ENCODE peak calls at places on chromosomes 16 and 17, in six cellular contexts. D is mesothelial cell of epicardium, A is tibial artery, R is fibroblast of the aortic adventitia, Y is progenitor cell of endocrine pancreas, I is neural crest cell. O is an unnamed sample.

GRCh38 chr17:55705847-55706246 is 16.8 kb downstream of the TMEM100 start:
- DNase-seq in D (no peak), A (no peak), R (no peak), Y (no peak), I (no peak), O (peak)

GRCh38 chr16:11312718-11313492 is 31.8 kb upstream of the PRM1 start:
- DNase-seq in D (peak), A (no peak), R (peak), Y (no peak), I (no peak), O (peak)

GRCh38 chr16:22814330-22815105 is 556 bp downstream of the HS3ST2 start:
- DNase-seq in D (no peak), A (peak), R (no peak), Y (no peak), I (no peak), O (peak)

GRCh38 chr16:2795714-2796143 is 2.5 kb upstream of the PRSS41 start:
- DNase-seq in D (no peak), A (no peak), R (peak), Y (no peak), I (no peak), O (no peak)

GRCh38 chr16:1424028-1424427 is 3.5 kb upstream of the UQCC4 start:
- DNase-seq in D (no peak), A (no peak), R (no peak), Y (no peak), I (no peak), O (no peak)

GRCh38 chr16:50638816-50639670 is 42.1 kb downstream of the SNX20 start:
- DNase-seq in D (no peak), A (no peak), R (no peak), Y (no peak), I (no peak), O (no peak)

GRCh38 chr16:22660441-22661160 is 149.9 kb downstream of the NPIPB5 start:
- DNase-seq in D (no peak), A (no peak), R (no peak), Y (no peak), I (no peak), O (no peak)

GRCh38 chr16:2767891-2768290 is 9.2 kb downstream of the ELOB start:
- DNase-seq in D (no peak), A (no peak), R (no peak), Y (no peak), I (no peak), O (peak)

GRCh38 chr16:55033225-55034156 is 102.8 kb downstream of the IRX5 start:
- DNase-seq in D (no peak), A (peak), R (no peak), Y (no peak), I (no peak), O (no peak)

GRCh38 chr17:44200478-44201155 is 933 bp upstream of the ATXN7L3 start:
- DNase-seq in D (no peak), A (no peak), R (no peak), Y (no peak), I (no peak), O (no peak)

GRCh38 chr16:91484-91883 is 13.5 kb downstream of the MPG start:
- DNase-seq in D (no peak), A (peak), R (peak), Y (no peak), I (no peak), O (no peak)

GRCh38 chr16:68997564-68997963 is 107.9 kb upstream of the HAS3 start:
- DNase-seq in D (no peak), A (no peak), R (no peak), Y (no peak), I (no peak), O (no peak)

GRCh38 chr17:39813631-39814030 is 50.5 kb downstream of the IKZF3 start:
- DNase-seq in D (no peak), A (no peak), R (no peak), Y (no peak), I (no peak), O (no peak)

GRCh38 chr17:43530303-43531081 is 15.6 kb downstream of the ETV4 start:
- DNase-seq in D (peak), A (no peak), R (peak), Y (peak), I (peak), O (peak)

GRCh38 chr16:89918453-89919347 is at the start of gene MC1R:
- DNase-seq in D (peak), A (no peak), R (peak), Y (peak), I (peak), O (no peak)

GRCh38 chr17:56710986-56711385 is 117.5 kb downstream of the NOG start:
- DNase-seq in D (no peak), A (no peak), R (no peak), Y (no peak), I (no peak), O (no peak)

GRCh38 chr17:1182831-1183578 is 3.2 kb upstream of the ABR start:
- DNase-seq in D (no peak), A (no peak), R (no peak), Y (no peak), I (no peak), O (no peak)

GRCh38 chr16:69535123-69536050 is 30.4 kb upstream of the NFAT5 start:
- DNase-seq in D (no peak), A (no peak), R (peak), Y (no peak), I (no peak), O (peak)

GRCh38 chr16:3578610-3579551 is 1.7 kb upstream of the NLRC3 start:
- DNase-seq in D (no peak), A (no peak), R (no peak), Y (no peak), I (no peak), O (no peak)

GRCh38 chr16:3554351-3554928 is 22.8 kb downstream of the NLRC3 start:
- DNase-seq in D (no peak), A (no peak), R (no peak), Y (no peak), I (no peak), O (no peak)

GRCh38 chr17:39674702-39675389 is 6.6 kb downstream of the PNMT start:
- DNase-seq in D (no peak), A (peak), R (peak), Y (no peak), I (no peak), O (peak)

GRCh38 chr16:17417740-17418139 is 53.0 kb downstream of the XYLT1 start:
- DNase-seq in D (no peak), A (no peak), R (no peak), Y (no peak), I (no peak), O (no peak)

GRCh38 chr16:67210069-67210937 is 11.4 kb downstream of the ELMO3 start:
- DNase-seq in D (no peak), A (no peak), R (no peak), Y (no peak), I (no peak), O (no peak)

GRCh38 chr17:57722704-57723043 is 22.4 kb downstream of the CCDC182 start:
- DNase-seq in D (no peak), A (no peak), R (no peak), Y (no peak), I (no peak), O (no peak)

GRCh38 chr16:55249936-55250335 is 74.1 kb upstream of the IRX6 start:
- DNase-seq in D (no peak), A (no peak), R (no peak), Y (no peak), I (no peak), O (no peak)

GRCh38 chr16:66695935-66696668 is 441 bp downstream of the CMTM4 start:
- DNase-seq in D (peak), A (peak), R (no peak), Y (peak), I (peak), O (peak)

GRCh38 chr16:56994311-56994710 is 5.0 kb downstream of the NLRC5 start:
- DNase-seq in D (no peak), A (no peak), R (no peak), Y (no peak), I (no peak), O (no peak)

GRCh38 chr16:86283944-86284343 is 226.4 kb upstream of the FOXF1 start:
- DNase-seq in D (no peak), A (no peak), R (no peak), Y (no peak), I (no peak), O (no peak)

GRCh38 chr17:67902531-67903231 is 77.4 kb downstream of the BPTF start:
- DNase-seq in D (no peak), A (no peak), R (no peak), Y (no peak), I (peak), O (no peak)

GRCh38 chr17:1651559-1651844 is 1.8 kb upstream of the RILP start:
- DNase-seq in D (no peak), A (no peak), R (no peak), Y (no peak), I (no peak), O (no peak)

GRCh38 chr16:8890549-8890921 is 8.4 kb downstream of the LITAFD start:
- DNase-seq in D (no peak), A (no peak), R (no peak), Y (no peak), I (no peak), O (no peak)

GRCh38 chr17:31444026-31444425 is 52.6 kb downstream of the RAB11FIP4 start:
- DNase-seq in D (no peak), A (no peak), R (peak), Y (no peak), I (no peak), O (peak)

GRCh38 chr17:69757794-69758430 is 317.1 kb upstream of the KCNJ16 start:
- DNase-seq in D (no peak), A (no peak), R (peak), Y (no peak), I (no peak), O (peak)

GRCh38 chr17:67241719-67242341 is 3.2 kb downstream of the HELZ start:
- DNase-seq in D (no peak), A (no peak), R (no peak), Y (no peak), I (no peak), O (no peak)

GRCh38 chr16:79261461-79261860 is 339.1 kb downstream of the MAF start:
- DNase-seq in D (no peak), A (no peak), R (no peak), Y (peak), I (peak), O (no peak)

GRCh38 chr17:74245145-74245817 is 28.8 kb upstream of the DNAI2 start:
- DNase-seq in D (no peak), A (no peak), R (no peak), Y (no peak), I (peak), O (no peak)

DNA sequence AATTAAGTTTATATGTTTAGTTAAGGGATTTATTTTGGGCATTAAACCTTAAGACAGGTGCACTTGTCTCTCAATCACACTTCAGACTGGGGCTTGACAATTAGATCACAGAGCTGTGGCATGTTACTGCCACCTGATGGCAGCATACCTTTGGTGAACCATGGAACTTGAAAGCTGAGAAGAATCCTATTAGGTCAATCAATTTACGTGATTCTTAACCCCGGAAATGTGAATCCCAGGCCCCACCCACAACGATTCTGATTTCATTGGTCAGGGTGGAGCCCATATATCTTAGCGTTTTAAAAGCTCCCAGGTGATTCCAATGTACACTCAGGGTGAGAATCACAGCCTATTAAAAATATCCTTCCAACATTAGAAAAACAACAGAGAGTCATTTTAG is 91.0 kb downstream of the GSG1L start:
- DNase-seq in D (no peak), A (no peak), R (peak), Y (no peak), I (no peak), O (peak)
- TF ChIP-seq CTCF in D (no peak), A (peak), R (peak), Y (peak), I (peak), O (peak)

DNA sequence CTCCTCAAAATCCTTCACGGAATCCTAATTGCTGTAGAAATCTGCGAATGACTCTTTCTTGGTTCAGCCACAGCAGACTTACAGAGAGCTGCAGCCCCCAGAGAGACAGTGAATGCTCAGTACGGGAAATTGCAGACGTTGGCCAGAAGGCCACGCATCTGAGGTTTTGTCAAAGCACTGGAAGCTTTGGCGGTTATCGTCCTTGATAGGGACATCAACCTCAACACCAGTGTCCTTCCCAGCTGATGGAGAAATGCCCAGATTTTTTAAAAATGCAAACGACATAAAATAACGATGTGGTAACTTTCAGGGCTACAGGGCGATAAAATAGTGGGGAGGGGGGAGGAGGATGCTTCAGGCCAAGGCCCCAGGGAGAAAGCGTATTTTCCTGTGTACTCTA is 166.6 kb upstream of the CIBAR2 start:
- DNase-seq in D (no peak), A (no peak), R (no peak), Y (no peak), I (no peak), O (no peak)
- TF ChIP-seq CTCF in D (no peak), A (no peak), R (no peak), Y (no peak), I (no peak), O (no peak)

GRCh38 chr17:21452377-21453143 is 76.4 kb downstream of the KCNJ12 start:
- DNase-seq in D (no peak), A (peak), R (peak), Y (no peak), I (no peak), O (peak)
- TF ChIP-seq CTCF in D (peak), A (peak), R (peak), Y (peak), I (peak), O (peak)

GRCh38 chr16:58301052-58301451 is 6.2 kb upstream of the PRSS54 start:
- DNase-seq in D (no peak), A (no peak), R (no peak), Y (no peak), I (no peak), O (no peak)

GRCh38 chr16:58307583-58308312 is 12.9 kb upstream of the PRSS54 start:
- DNase-seq in D (no peak), A (no peak), R (no peak), Y (no peak), I (no peak), O (no peak)

GRCh38 chr16:58306327-58306726 is 11.5 kb upstream of the PRSS54 start:
- DNase-seq in D (no peak), A (no peak), R (peak), Y (no peak), I (peak), O (peak)
- TF ChIP-seq CTCF in D (no peak), A (no peak), R (peak), Y (peak), I (peak), O (peak)

GRCh38 chr17:76612465-76612864 is 26.8 kb upstream of the ST6GALNAC2 start:
- DNase-seq in D (no peak), A (no peak), R (no peak), Y (no peak), I (no peak), O (no peak)

GRCh38 chr17:76611747-76612143 is 26.1 kb upstream of the ST6GALNAC2 start:
- DNase-seq in D (no peak), A (no peak), R (no peak), Y (no peak), I (no peak), O (no peak)

GRCh38 chr17:76614912-76615617 is 28.5 kb downstream of the ST6GALNAC1 start:
- DNase-seq in D (no peak), A (no peak), R (no peak), Y (no peak), I (no peak), O (no peak)

GRCh38 chr17:76617838-76618237 is 25.7 kb downstream of the ST6GALNAC1 start:
- DNase-seq in D (no peak), A (no peak), R (no peak), Y (no peak), I (no peak), O (no peak)

GRCh38 chr17:76612977-76613851 is 27.6 kb upstream of the ST6GALNAC2 start:
- DNase-seq in D (no peak), A (no peak), R (no peak), Y (no peak), I (peak), O (peak)
- TF ChIP-seq CTCF in D (no peak), A (no peak), R (no peak), Y (no peak), I (no peak), O (peak)

GRCh38 chr16:10252155-10252554 is 69.9 kb upstream of the GRIN2A start:
- DNase-seq in D (no peak), A (no peak), R (no peak), Y (no peak), I (no peak), O (no peak)
- TF ChIP-seq CTCF in D (no peak), A (no peak), R (no peak), Y (no peak), I (no peak), O (no peak)

GRCh38 chr17:49393491-49394255 is 21.0 kb downstream of the PHB1 start:
- DNase-seq in D (no peak), A (no peak), R (no peak), Y (no peak), I (no peak), O (no peak)
- TF ChIP-seq CTCF in D (no peak), A (no peak), R (no peak), Y (no peak), I (no peak), O (no peak)

GRCh38 chr17:15091825-15092224 is 173.3 kb downstream of the PMP22 start:
- DNase-seq in D (no peak), A (no peak), R (no peak), Y (no peak), I (no peak), O (peak)
- TF ChIP-seq CTCF in D (no peak), A (no peak), R (no peak), Y (peak), I (peak), O (peak)

GRCh38 chr16:74817851-74818250 is 43.2 kb upstream of the FA2H start:
- DNase-seq in D (no peak), A (no peak), R (no peak), Y (no peak), I (no peak), O (no peak)
- TF ChIP-seq CTCF in D (no peak), A (no peak), R (no peak), Y (no peak), I (no peak), O (peak)